ENCODE peak calls at places on chromosomes 6 and 20, in four cellular contexts. One of them, this sample, is unnamed.

GRCh38 chr20:63709149-63709527 is 1.3 kb downstream of the ZGPAT start:
- DNase-seq in brain microvascular endothelial cell: no peak
- DNase-seq in GM23338: no peak
- DNase-seq in mammary epithelial cell: no peak
- DNase-seq in this sample: no peak

GRCh38 chr6:11149551-11149950 is 38.0 kb upstream of the ERVFRD-1 start:
- DNase-seq in mammary epithelial cell: no peak
- DNase-seq in brain microvascular endothelial cell: no peak
- DNase-seq in GM23338: no peak
- DNase-seq in this sample: no peak

GRCh38 chr20:17624551-17625245 is 54.8 kb downstream of the DSTN start:
- DNase-seq in mammary epithelial cell: no peak
- DNase-seq in GM23338: no peak
- DNase-seq in brain microvascular endothelial cell: no peak
- DNase-seq in this sample: peak; percentile 16

GRCh38 chr20:38138086-38138777 is 26.8 kb downstream of the TGM2 start:
- DNase-seq in mammary epithelial cell: no peak
- DNase-seq in brain microvascular endothelial cell: no peak
- DNase-seq in GM23338: no peak
- DNase-seq in this sample: no peak

GRCh38 chr20:41701596-41702350 is 83.6 kb upstream of the CHD6 start:
- DNase-seq in brain microvascular endothelial cell: no peak
- DNase-seq in mammary epithelial cell: no peak
- DNase-seq in GM23338: peak; percentile 42
- DNase-seq in this sample: no peak

GRCh38 chr6:161414180-161414579 is 140.3 kb upstream of the AGPAT4 start:
- DNase-seq in GM23338: no peak
- DNase-seq in brain microvascular endothelial cell: no peak
- DNase-seq in mammary epithelial cell: no peak
- DNase-seq in this sample: no peak

GRCh38 chr20:47790032-47790965 is 5.0 kb upstream of the SULF2 start:
- DNase-seq in mammary epithelial cell: peak; percentile 92
- DNase-seq in brain microvascular endothelial cell: peak; percentile 19
- DNase-seq in GM23338: no peak
- DNase-seq in this sample: peak; percentile 69

GRCh38 chr6:71254323-71254722 is 34.3 kb upstream of the OGFRL1 start:
- DNase-seq in mammary epithelial cell: no peak
- DNase-seq in GM23338: no peak
- DNase-seq in brain microvascular endothelial cell: no peak
- DNase-seq in this sample: no peak

GRCh38 chr6:38064431-38064830 is 244.9 kb downstream of the ZFAND3 start:
- DNase-seq in brain microvascular endothelial cell: no peak
- DNase-seq in GM23338: no peak
- DNase-seq in mammary epithelial cell: no peak
- DNase-seq in this sample: no peak

GRCh38 chr6:101462576-101462975 is 69.1 kb downstream of the GRIK2 start:
- DNase-seq in GM23338: no peak
- DNase-seq in brain microvascular endothelial cell: no peak
- DNase-seq in mammary epithelial cell: no peak
- DNase-seq in this sample: no peak

GRCh38 chr6:128521302-128521632 is 868 bp upstream of the PTPRK start:
- DNase-seq in brain microvascular endothelial cell: no peak
- DNase-seq in mammary epithelial cell: no peak
- DNase-seq in GM23338: no peak
- DNase-seq in this sample: no peak

GRCh38 chr20:9185511-9185910 is 116.6 kb downstream of the PLCB4 start:
- DNase-seq in GM23338: no peak
- DNase-seq in mammary epithelial cell: no peak
- DNase-seq in brain microvascular endothelial cell: peak; percentile 62
- DNase-seq in this sample: no peak

GRCh38 chr6:130355572-130355971 is 10.2 kb upstream of the TMEM200A start:
- DNase-seq in GM23338: no peak
- DNase-seq in brain microvascular endothelial cell: no peak
- DNase-seq in mammary epithelial cell: no peak
- DNase-seq in this sample: no peak

GRCh38 chr6:28910901-28911680 is 12.7 kb downstream of the TRIM27 start:
- DNase-seq in GM23338: no peak
- DNase-seq in mammary epithelial cell: peak; percentile 47
- DNase-seq in brain microvascular endothelial cell: no peak
- DNase-seq in this sample: peak; percentile 56

GRCh38 chr20:8007490-8007889 is 12.1 kb downstream of the TMX4 start:
- DNase-seq in GM23338: no peak
- DNase-seq in mammary epithelial cell: no peak
- DNase-seq in brain microvascular endothelial cell: no peak
- DNase-seq in this sample: no peak

GRCh38 chr20:52242237-52243230 is 51.0 kb upstream of the ZFP64 start:
- DNase-seq in GM23338: peak; percentile 66
- DNase-seq in brain microvascular endothelial cell: no peak
- DNase-seq in mammary epithelial cell: no peak
- DNase-seq in this sample: no peak

GRCh38 chr6:87660226-87660886 is 41.7 kb downstream of the AKIRIN2 start:
- DNase-seq in GM23338: no peak
- DNase-seq in mammary epithelial cell: peak; percentile 35
- DNase-seq in brain microvascular endothelial cell: peak; percentile 70
- DNase-seq in this sample: no peak

GRCh38 chr6:48757661-48758060 is 646.7 kb upstream of the PTCHD4 start:
- DNase-seq in brain microvascular endothelial cell: peak; percentile 32
- DNase-seq in mammary epithelial cell: peak; percentile 79
- DNase-seq in GM23338: no peak
- DNase-seq in this sample: no peak

GRCh38 chr20:36624068-36624813 is 18.7 kb downstream of the RAB5IF start:
- DNase-seq in GM23338: peak; percentile 56
- DNase-seq in brain microvascular endothelial cell: no peak
- DNase-seq in mammary epithelial cell: no peak
- DNase-seq in this sample: no peak

GRCh38 chr20:58713801-58714339 is 21.3 kb downstream of the NPEPL1 start:
- DNase-seq in mammary epithelial cell: no peak
- DNase-seq in GM23338: no peak
- DNase-seq in brain microvascular endothelial cell: no peak
- DNase-seq in this sample: no peak

GRCh38 chr20:19210426-19211155 is 1.9 kb upstream of the SLC24A3 start:
- DNase-seq in GM23338: no peak
- DNase-seq in brain microvascular endothelial cell: no peak
- DNase-seq in mammary epithelial cell: no peak
- DNase-seq in this sample: peak; percentile 85

GRCh38 chr6:32906539-32906938 is 34.3 kb downstream of the HLA-DMB start:
- DNase-seq in brain microvascular endothelial cell: peak; percentile 38
- DNase-seq in mammary epithelial cell: peak; percentile 46
- DNase-seq in GM23338: no peak
- DNase-seq in this sample: no peak

GRCh38 chr6:35368038-35368887 is 25.9 kb downstream of the PPARD start:
- DNase-seq in brain microvascular endothelial cell: peak; percentile 51
- DNase-seq in mammary epithelial cell: peak; percentile 46
- DNase-seq in GM23338: no peak
- DNase-seq in this sample: no peak

GRCh38 chr6:96794980-96795379 is 42.3 kb downstream of the GPR63 start:
- DNase-seq in GM23338: peak; percentile 45
- DNase-seq in mammary epithelial cell: no peak
- DNase-seq in brain microvascular endothelial cell: peak; percentile 57
- DNase-seq in this sample: no peak

GRCh38 chr6:20404641-20405032 is 3.0 kb downstream of the E2F3 start:
- DNase-seq in brain microvascular endothelial cell: peak; percentile 79
- DNase-seq in mammary epithelial cell: peak; percentile 74
- DNase-seq in GM23338: peak; percentile 88
- DNase-seq in this sample: no peak

GRCh38 chr20:8457978-8458377 is 325.9 kb downstream of the PLCB1 start:
- DNase-seq in GM23338: no peak
- DNase-seq in brain microvascular endothelial cell: no peak
- DNase-seq in mammary epithelial cell: no peak
- DNase-seq in this sample: no peak

GRCh38 chr6:122530440-122531046 is 58.9 kb upstream of the SERINC1 start:
- DNase-seq in brain microvascular endothelial cell: peak; percentile 80
- DNase-seq in mammary epithelial cell: peak; percentile 62
- DNase-seq in GM23338: peak; percentile 92
- DNase-seq in this sample: no peak

GRCh38 chr6:43687079-43687436 is 533 bp downstream of the MRPS18A start:
- DNase-seq in mammary epithelial cell: no peak
- DNase-seq in GM23338: no peak
- DNase-seq in brain microvascular endothelial cell: no peak
- DNase-seq in this sample: no peak

GRCh38 chr6:166618251-166618650 is 8.8 kb downstream of the RPS6KA2 start:
- DNase-seq in GM23338: no peak
- DNase-seq in mammary epithelial cell: no peak
- DNase-seq in brain microvascular endothelial cell: no peak
- DNase-seq in this sample: no peak

GRCh38 chr6:153698637-153699036 is 340.4 kb upstream of the OPRM1 start:
- DNase-seq in GM23338: no peak
- DNase-seq in mammary epithelial cell: no peak
- DNase-seq in brain microvascular endothelial cell: no peak
- DNase-seq in this sample: no peak

GRCh38 chr6:30493643-30494250 is 4.4 kb downstream of the HLA-E start:
- DNase-seq in GM23338: peak; percentile 83
- DNase-seq in brain microvascular endothelial cell: no peak
- DNase-seq in mammary epithelial cell: no peak
- DNase-seq in this sample: no peak

GRCh38 chr6:125818225-125818657 is 27.5 kb downstream of the NCOA7 start:
- DNase-seq in GM23338: no peak
- DNase-seq in mammary epithelial cell: no peak
- DNase-seq in brain microvascular endothelial cell: no peak
- DNase-seq in this sample: no peak

GRCh38 chr6:154805288-154805911 is 72.2 kb downstream of the SCAF8 start:
- DNase-seq in brain microvascular endothelial cell: peak; percentile 25
- DNase-seq in GM23338: peak; percentile 34
- DNase-seq in mammary epithelial cell: peak; percentile 18
- DNase-seq in this sample: no peak

GRCh38 chr20:33539129-33539528 is 49.2 kb downstream of the CBFA2T2 start:
- DNase-seq in mammary epithelial cell: no peak
- DNase-seq in GM23338: no peak
- DNase-seq in brain microvascular endothelial cell: no peak
- DNase-seq in this sample: no peak

GRCh38 chr20:45866454-45866853 is 9.0 kb downstream of the ZSWIM3 start:
- DNase-seq in brain microvascular endothelial cell: no peak
- DNase-seq in GM23338: no peak
- DNase-seq in mammary epithelial cell: no peak
- DNase-seq in this sample: no peak

GRCh38 chr20:57583289-57584257 is 22.7 kb downstream of the PCK1 start:
- DNase-seq in GM23338: no peak
- DNase-seq in mammary epithelial cell: no peak
- DNase-seq in brain microvascular endothelial cell: no peak
- DNase-seq in this sample: no peak
- TF ChIP-seq CTCF in GM23338: no peak
- TF ChIP-seq CTCF in mammary epithelial cell: no peak
- TF ChIP-seq CTCF in brain microvascular endothelial cell: no peak
- TF ChIP-seq CTCF in this sample: no peak

GRCh38 chr20:32535953-32536823 is 48.9 kb downstream of the NOL4L start:
- DNase-seq in mammary epithelial cell: no peak
- DNase-seq in brain microvascular endothelial cell: no peak
- DNase-seq in GM23338: peak; percentile 97
- DNase-seq in this sample: no peak
- TF ChIP-seq CTCF in mammary epithelial cell: no peak
- TF ChIP-seq CTCF in brain microvascular endothelial cell: no peak
- TF ChIP-seq CTCF in GM23338: peak; percentile 16
- TF ChIP-seq CTCF in this sample: no peak

GRCh38 chr6:46973029-46973428 is 51.3 kb upstream of the ADGRF5 start:
- DNase-seq in brain microvascular endothelial cell: no peak
- DNase-seq in GM23338: no peak
- DNase-seq in mammary epithelial cell: no peak
- DNase-seq in this sample: no peak

GRCh38 chr6:46972521-46972920 is 50.8 kb upstream of the ADGRF5 start:
- DNase-seq in GM23338: no peak
- DNase-seq in brain microvascular endothelial cell: no peak
- DNase-seq in mammary epithelial cell: no peak
- DNase-seq in this sample: no peak

GRCh38 chr6:46967950-46968349 is 46.2 kb upstream of the ADGRF5 start:
- DNase-seq in brain microvascular endothelial cell: no peak
- DNase-seq in mammary epithelial cell: peak; percentile 35
- DNase-seq in GM23338: no peak
- DNase-seq in this sample: no peak

GRCh38 chr6:46964716-46965519 is 43.2 kb upstream of the ADGRF5 start:
- DNase-seq in GM23338: no peak
- DNase-seq in mammary epithelial cell: no peak
- DNase-seq in brain microvascular endothelial cell: peak; percentile 57
- DNase-seq in this sample: no peak

DNA sequence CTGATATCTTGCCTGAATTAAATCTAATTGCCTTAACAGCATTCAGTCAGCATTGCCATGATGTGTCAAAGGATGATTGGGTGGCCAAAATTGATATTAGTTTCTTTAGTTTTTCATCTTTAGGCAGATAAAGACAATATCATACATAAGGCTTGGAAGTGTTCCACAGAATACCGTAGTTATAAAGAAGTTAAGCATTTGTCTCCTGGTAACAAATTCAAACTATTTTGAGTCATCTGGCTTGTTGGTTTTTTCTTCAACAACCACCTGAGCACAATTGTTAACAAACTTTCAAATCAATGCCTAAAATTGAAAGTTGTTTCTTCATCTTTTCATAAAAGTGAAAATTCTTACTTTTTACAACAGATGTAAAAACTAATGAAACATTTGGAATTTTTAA is 47.5 kb upstream of the ADGRF5 start:
- DNase-seq in brain microvascular endothelial cell: no peak
- DNase-seq in mammary epithelial cell: peak; percentile 60
- DNase-seq in GM23338: no peak
- DNase-seq in this sample: no peak
- TF ChIP-seq CTCF in brain microvascular endothelial cell: no peak
- TF ChIP-seq CTCF in mammary epithelial cell: no peak
- TF ChIP-seq CTCF in GM23338: no peak
- TF ChIP-seq CTCF in this sample: no peak

DNA sequence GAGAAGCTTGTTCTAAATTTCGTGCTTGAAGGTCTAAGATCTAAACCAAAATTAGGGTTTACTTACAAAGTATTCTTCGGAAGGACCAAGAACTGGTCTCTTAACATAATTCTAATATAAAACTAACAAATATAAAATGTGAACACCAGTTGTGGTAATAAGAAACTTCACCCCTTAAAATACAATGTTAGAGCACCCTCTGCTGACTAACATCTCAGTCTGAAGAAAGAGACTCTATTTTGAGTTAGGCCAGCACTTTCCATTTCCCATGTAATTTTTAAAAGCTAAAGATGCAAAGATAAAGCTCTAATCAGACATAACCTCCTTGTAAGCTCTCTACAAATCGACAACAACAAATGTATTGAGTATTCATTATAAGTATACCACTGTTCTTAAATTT is 24.6 kb downstream of the ATG5 start:
- DNase-seq in brain microvascular endothelial cell: no peak
- DNase-seq in mammary epithelial cell: peak; percentile 42
- DNase-seq in GM23338: peak; percentile 53
- DNase-seq in this sample: no peak
- TF ChIP-seq CTCF in brain microvascular endothelial cell: peak; percentile 51
- TF ChIP-seq CTCF in mammary epithelial cell: peak; percentile 42
- TF ChIP-seq CTCF in GM23338: peak; percentile 58
- TF ChIP-seq CTCF in this sample: peak; percentile 28

This sample was measured in uterus.